ENCODE peak calls at places on chromosomes 7 and 10, in seven cellular contexts. L is left lung, N is HCT116, Y is mammary epithelial cell, F is hepatocyte, R is vagina, M is adrenal gland. X is an unnamed sample.

GRCh38 chr7:34361663-34362250 is 296.3 kb upstream of the NPSR1 start:
- DNase-seq in L (no peak), N (no peak), Y (no peak), F (no peak), R (no peak), M (no peak), X (no peak)

GRCh38 chr10:3426190-3426845 is 253.7 kb upstream of the PITRM1 start:
- DNase-seq in L (no peak), N (no peak), Y (peak; percentile 41), F (peak; percentile 33), R (no peak), M (no peak), X (no peak)

GRCh38 chr7:149662591-149663095 is 110.7 kb downstream of the ZNF467 start:
- DNase-seq in L (no peak), N (peak; percentile 82), Y (peak; percentile 67), F (peak; percentile 70), R (no peak), M (peak; percentile 48), X (peak; percentile 79)

GRCh38 chr7:55573526-55573925 is 1.2 kb upstream of the VOPP1 start:
- DNase-seq in L (no peak), N (no peak), Y (peak; percentile 23), F (no peak), R (no peak), M (no peak), X (no peak)

GRCh38 chr7:122407195-122407594 is 102.6 kb upstream of the FEZF1 start:
- DNase-seq in L (no peak), N (no peak), Y (no peak), F (no peak), R (no peak), M (no peak), X (no peak)

GRCh38 chr7:132417037-132417906 is 159.0 kb downstream of the PLXNA4 start:
- DNase-seq in L (no peak), N (no peak), Y (no peak), F (peak; percentile 20), R (no peak), M (no peak), X (no peak)

GRCh38 chr7:2958416-2959342 is 85.0 kb downstream of the CARD11 start:
- DNase-seq in L (peak; percentile 35), N (no peak), Y (no peak), F (no peak), R (no peak), M (no peak), X (no peak)

GRCh38 chr7:41928781-41929180 is 225.9 kb upstream of the INHBA start:
- DNase-seq in L (no peak), N (no peak), Y (no peak), F (no peak), R (no peak), M (no peak), X (no peak)

GRCh38 chr7:157389951-157390730 is 53.3 kb downstream of the DNAJB6 start:
- DNase-seq in L (peak; percentile 81), N (no peak), Y (no peak), F (no peak), R (no peak), M (no peak), X (no peak)

GRCh38 chr7:617614-618538 is 98.2 kb upstream of the PDGFA start:
- DNase-seq in L (peak; percentile 60), N (no peak), Y (no peak), F (peak; percentile 55), R (no peak), M (no peak), X (no peak)

GRCh38 chr10:30371954-30372353 is 22.9 kb upstream of the MTPAP start:
- DNase-seq in L (no peak), N (no peak), Y (no peak), F (no peak), R (no peak), M (no peak), X (no peak)

GRCh38 chr7:38283107-38283506 is 9.7 kb upstream of the TARP start:
- DNase-seq in L (no peak), N (no peak), Y (no peak), F (no peak), R (no peak), M (no peak), X (no peak)

GRCh38 chr7:55006499-55006898 is 12.3 kb upstream of the EGFR start:
- DNase-seq in L (no peak), N (no peak), Y (no peak), F (no peak), R (no peak), M (no peak), X (no peak)

GRCh38 chr7:2887816-2888215 is 43.7 kb upstream of the GNA12 start:
- DNase-seq in L (no peak), N (no peak), Y (no peak), F (no peak), R (no peak), M (no peak), X (no peak)

GRCh38 chr10:46247808-46248569 is 38.8 kb upstream of the ANTXRL start:
- DNase-seq in L (no peak), N (no peak), Y (no peak), F (peak; percentile 38), R (peak; percentile 56), M (no peak), X (no peak)

GRCh38 chr7:106326594-106327537 is 42.1 kb upstream of the NAMPT start:
- DNase-seq in L (no peak), N (no peak), Y (no peak), F (no peak), R (no peak), M (no peak), X (no peak)

GRCh38 chr7:158056761-158057160 is 530.9 kb downstream of the PTPRN2 start:
- DNase-seq in L (peak; percentile 55), N (no peak), Y (no peak), F (no peak), R (no peak), M (no peak), X (no peak)

GRCh38 chr10:58305821-58306220 is 29.0 kb upstream of the UBE2D1 start:
- DNase-seq in L (no peak), N (no peak), Y (no peak), F (no peak), R (no peak), M (no peak), X (no peak)

GRCh38 chr7:151063212-151063561 is 3.8 kb downstream of the SLC4A2 start:
- DNase-seq in L (no peak), N (no peak), Y (peak; percentile 60), F (peak; percentile 72), R (no peak), M (peak; percentile 80), X (no peak)

GRCh38 chr10:22133640-22134624 is 83.9 kb downstream of the EBLN1 start:
- DNase-seq in L (no peak), N (no peak), Y (no peak), F (peak; percentile 16), R (no peak), M (no peak), X (no peak)

GRCh38 chr7:30909431-30909830 is 2.2 kb upstream of the AQP1 start:
- DNase-seq in L (peak; percentile 69), N (no peak), Y (no peak), F (no peak), R (no peak), M (no peak), X (no peak)

GRCh38 chr10:44752451-44753441 is 158.4 kb upstream of the TMEM72 start:
- DNase-seq in L (no peak), N (no peak), Y (peak; percentile 69), F (no peak), R (no peak), M (peak; percentile 23), X (no peak)

DNA sequence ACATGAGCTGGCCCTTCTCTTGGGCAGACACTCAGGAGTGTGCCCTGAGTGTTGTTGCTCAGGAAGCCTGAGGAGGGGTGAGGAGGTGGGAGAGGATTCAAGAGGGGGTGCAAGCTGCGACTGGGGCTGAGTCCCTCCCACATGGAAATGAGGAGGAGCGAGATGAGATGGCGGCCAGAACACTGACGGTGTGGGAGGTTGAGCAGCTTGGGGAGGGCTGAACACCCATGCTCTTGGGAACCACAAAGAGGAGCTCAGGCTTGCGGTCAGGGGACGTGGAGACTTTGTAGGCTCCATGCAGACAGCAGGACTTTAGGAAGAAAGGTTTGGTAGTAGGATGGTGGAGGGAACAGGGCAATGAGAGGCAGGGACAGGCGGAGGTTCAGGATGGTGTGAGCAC is 163.2 kb upstream of the SHH start:
- DNase-seq in L (peak; percentile 41), N (no peak), Y (no peak), F (no peak), R (no peak), M (peak; percentile 2), X (no peak)
- H3K27me3 ChIP-seq in L (peaks cover 10% of the 10 kb centered on the region), N (peaks cover 22% of the 10 kb centered on the region), Y (peaks cover 6% of the 10 kb centered on the region), F (peaks cover 5% of the 10 kb centered on the region), R (no peaks in the 10 kb centered on the region), M (no peaks in the 10 kb centered on the region), X (peaks cover 22% of the 10 kb centered on the region)

GRCh38 chr10:69409968-69410367 is 6.8 kb downstream of the TACR2 start:
- DNase-seq in L (no peak), N (no peak), Y (no peak), F (no peak), R (no peak), M (peak; percentile 51), X (no peak)
- H3K4me1 ChIP-seq in L (peaks cover 45% of the 10 kb centered on the region), N (peaks cover 9% of the 10 kb centered on the region), Y (peaks cover 16% of the 10 kb centered on the region), F (peaks cover 10% of the 10 kb centered on the region), R (peaks cover 47% of the 10 kb centered on the region), M (peaks cover 8% of the 10 kb centered on the region), X (no peaks in the 10 kb centered on the region)

DNA sequence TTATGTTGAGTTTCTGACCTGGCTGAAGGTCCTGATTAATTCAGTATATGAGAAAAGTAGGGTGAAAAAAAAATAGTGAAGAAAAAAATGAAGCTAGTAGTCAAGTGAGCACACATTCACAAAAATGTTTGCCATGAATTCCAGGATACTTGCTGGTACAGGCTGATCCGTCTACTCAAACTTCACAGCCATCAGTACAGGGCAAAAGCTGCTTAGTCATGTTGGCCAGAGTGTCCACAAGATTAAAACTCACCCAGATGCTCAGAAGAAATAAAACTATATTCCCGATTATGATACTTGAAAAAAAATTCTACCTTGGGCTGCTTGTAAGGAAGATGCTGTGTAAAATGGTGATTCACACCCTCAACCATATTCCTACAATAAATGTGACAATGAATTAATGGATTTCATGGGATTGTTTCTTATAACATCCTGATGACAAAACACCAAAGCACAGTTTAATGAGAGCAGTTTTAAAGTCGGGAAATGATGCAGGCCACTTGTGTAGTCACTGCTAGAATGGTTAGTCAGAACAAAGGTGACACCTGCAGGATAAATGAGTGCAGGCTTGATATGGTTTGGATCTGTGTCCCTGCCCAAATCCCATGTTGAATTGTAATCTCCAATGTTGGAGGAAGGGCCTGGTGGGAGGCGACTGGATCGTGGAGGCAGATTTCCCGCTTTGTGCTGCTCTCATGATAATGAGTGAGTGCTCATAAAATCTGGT is 49.2 kb upstream of the ANKRD1 start:
- DNase-seq in L (no peak), N (no peak), Y (peak; percentile 48), F (no peak), R (no peak), M (no peak), X (no peak)
- H3K27ac ChIP-seq in L (no peak overlapping the region), N (no peak overlapping the region), Y (no peak overlapping the region), F (no peak overlapping the region), R (no peak overlapping the region), M (no peak overlapping the region), X (no peak overlapping the region)

GRCh38 chr10:81873932-81874816 is 820 bp upstream of the NRG3 start:
- DNase-seq in L (peak; percentile 89), N (no peak), Y (peak; percentile 12), F (peak; percentile 85), R (no peak), M (peak; percentile 54), X (no peak)
- H3K27me3 ChIP-seq in L (peaks cover 61% of the 10 kb centered on the region), N (no peaks in the 10 kb centered on the region), Y (peaks cover 24% of the 10 kb centered on the region), F (peaks cover 75% of the 10 kb centered on the region), R (peaks cover 6% of the 10 kb centered on the region), M (peaks cover 27% of the 10 kb centered on the region), X (no peaks in the 10 kb centered on the region)